ENCODE peak calls at places on chromosomes 7 and 10, in five cellular contexts. C, Y, T, Z and N are unnamed samples.

GRCh38 chr7:93442478-93443224 is 131.9 kb downstream of the CALCR start:
- DNase-seq in Z (peak; percentile 74), C (peak; percentile 81), Y (peak; percentile 1), T (peak; percentile 51), N (peak; percentile 60)

GRCh38 chr7:1693991-1694524 is 24.0 kb downstream of the ELFN1 start:
- DNase-seq in Y (peak; percentile 88), Z (no peak), C (peak; percentile 88), T (peak; percentile 6), N (peak; percentile 93)

GRCh38 chr10:47289921-47290320 is 10.1 kb upstream of the GDF10 start:
- DNase-seq in Z (no peak), Y (no peak), T (no peak), C (no peak), N (no peak)

GRCh38 chr7:19397917-19398316 is 252.7 kb upstream of the FERD3L start:
- DNase-seq in Z (no peak), T (no peak), C (no peak), Y (no peak), N (no peak)

GRCh38 chr10:133061296-133062038 is 26.3 kb upstream of the ADGRA1 start:
- DNase-seq in Z (no peak), Y (no peak), C (no peak), T (no peak), N (no peak)

GRCh38 chr7:40306596-40306995 is 171.8 kb downstream of the SUGCT start:
- DNase-seq in Z (no peak), Y (no peak), C (no peak), T (peak; percentile 41), N (no peak)

GRCh38 chr7:35691827-35692307 is 3.1 kb downstream of the HERPUD2 start:
- DNase-seq in T (peak; percentile 62), Y (no peak), C (no peak), Z (no peak), N (no peak)

GRCh38 chr7:42502022-42502421 is 265.0 kb upstream of the GLI3 start:
- DNase-seq in Y (no peak), Z (no peak), T (peak; percentile 49), C (no peak), N (no peak)

GRCh38 chr10:14454629-14455028 is 123.9 kb upstream of the FRMD4A start:
- DNase-seq in C (no peak), T (no peak), Y (no peak), Z (no peak), N (peak; percentile 44)

GRCh38 chr7:108528183-108528712 is 2.3 kb upstream of the PNPLA8 start:
- DNase-seq in Y (no peak), Z (peak; percentile 68), T (no peak), C (no peak), N (no peak)

GRCh38 chr10:79132681-79133381 is 64.1 kb downstream of the ZMIZ1 start:
- DNase-seq in Y (no peak), Z (no peak), C (no peak), T (peak; percentile 18), N (no peak)

GRCh38 chr7:31076051-31076450 is 23.9 kb downstream of the ADCYAP1R1 start:
- DNase-seq in T (no peak), Z (no peak), C (no peak), Y (no peak), N (no peak)

GRCh38 chr7:73522081-73522818 is at the start of gene BAZ1B:
- DNase-seq in Z (peak; percentile 98), C (peak; percentile 98), T (peak; percentile 98), Y (peak; percentile 97), N (peak; percentile 98)
- H2BK5ac ChIP-seq in Z (peak within 1 kb of the TSS; percentile 92), C (peak within 1 kb of the TSS; percentile 93), T (peak within 1 kb of the TSS; percentile 92), Y (peak within 1 kb of the TSS; percentile 93), N (peak within 1 kb of the TSS; percentile 49)

GRCh38 chr7:13850185-13850752 is 139.2 kb downstream of the ETV1 start:
- DNase-seq in C (no peak), Y (no peak), Z (peak; percentile 1), T (peak; percentile 98), N (no peak)
- H2BK12ac ChIP-seq in C (no peak overlapping the region), Y (no peak overlapping the region), Z (no peak overlapping the region), T (peak overlapping the region; percentile 90), N (no peak overlapping the region)

DNA sequence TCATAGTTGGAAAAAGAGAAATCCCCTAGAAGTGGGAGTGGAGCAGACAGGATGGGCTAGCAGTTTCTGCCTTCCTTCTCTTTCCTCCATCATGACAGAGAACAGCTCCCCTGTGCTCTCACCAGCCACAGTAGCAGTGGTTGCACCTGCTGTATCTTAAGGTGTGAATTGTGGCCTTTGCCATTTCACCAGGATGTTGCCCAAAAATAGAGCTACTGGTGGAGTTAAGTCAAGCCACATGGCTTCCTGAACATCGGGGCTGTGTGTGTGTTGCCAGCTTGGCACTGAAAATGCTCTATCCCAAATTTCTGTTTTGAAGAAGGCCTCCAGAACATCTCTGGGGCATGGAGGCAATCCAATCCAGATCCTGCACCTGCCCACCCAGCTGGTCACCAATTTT is 348.7 kb downstream of the EXOC4 start:
- DNase-seq in Z (no peak), C (no peak), Y (no peak), T (no peak), N (no peak)
- H2AK5ac ChIP-seq in Z (no peak overlapping the region), C (no peak overlapping the region), Y (no peak overlapping the region), T (no peak overlapping the region), N (no peak overlapping the region)

GRCh38 chr7:22990588-22990949 is 23.4 kb downstream of the HYCC1 start:
- DNase-seq in T (peak; percentile 83), Z (no peak), C (no peak), Y (no peak), N (no peak)
- H2BK5ac ChIP-seq in T (no peak overlapping the region), Z (no peak overlapping the region), C (no peak overlapping the region), Y (no peak overlapping the region), N (no peak overlapping the region)

DNA sequence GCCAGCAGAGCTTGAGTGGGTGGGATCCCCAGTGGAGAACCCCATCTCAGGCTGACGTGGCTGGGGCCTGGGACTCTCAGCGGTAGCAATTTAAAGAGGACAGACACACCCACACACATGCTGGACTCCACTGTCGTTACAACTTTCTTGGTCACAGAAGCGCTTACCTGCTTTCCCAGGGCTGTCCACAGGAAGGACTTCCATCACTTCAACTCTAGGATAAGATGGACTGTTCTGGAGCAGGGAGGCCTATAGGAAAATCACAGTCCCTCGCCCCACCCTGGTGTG is 6.4 kb downstream of the UNC5B start:
- DNase-seq in Z (no peak), C (no peak), Y (no peak), T (no peak), N (no peak)
- H2BK12ac ChIP-seq in Z (peak overlapping the region; percentile 33), C (peak overlapping the region; percentile 41), Y (no peak overlapping the region), T (no peak overlapping the region), N (no peak overlapping the region)

DNA sequence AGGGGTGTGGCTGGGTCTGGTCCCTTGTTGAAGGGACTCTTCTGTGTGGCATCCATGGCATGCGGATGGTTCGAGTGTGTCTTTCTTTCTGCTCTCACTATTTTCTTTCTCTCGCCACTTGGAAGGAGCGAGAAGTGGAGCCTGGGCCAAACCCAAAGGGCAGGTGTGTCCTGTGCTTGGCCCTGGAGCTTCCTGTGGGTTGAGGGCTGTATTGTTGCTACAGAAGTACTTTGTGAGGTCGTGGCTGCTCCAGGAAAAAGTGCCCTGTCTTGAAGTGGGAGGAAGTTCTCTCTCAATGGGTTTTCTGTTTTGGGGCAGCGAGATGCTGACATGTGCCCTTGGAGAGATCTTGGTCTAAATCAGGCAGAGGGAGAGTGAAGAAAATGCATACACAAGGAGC is 72.0 kb downstream of the DOCK1 start:
- DNase-seq in Z (no peak), T (no peak), Y (no peak), C (no peak), N (no peak)
- H2AK5ac ChIP-seq in Z (no peak overlapping the region), T (no peak overlapping the region), Y (no peak overlapping the region), C (no peak overlapping the region), N (no peak overlapping the region)

DNA sequence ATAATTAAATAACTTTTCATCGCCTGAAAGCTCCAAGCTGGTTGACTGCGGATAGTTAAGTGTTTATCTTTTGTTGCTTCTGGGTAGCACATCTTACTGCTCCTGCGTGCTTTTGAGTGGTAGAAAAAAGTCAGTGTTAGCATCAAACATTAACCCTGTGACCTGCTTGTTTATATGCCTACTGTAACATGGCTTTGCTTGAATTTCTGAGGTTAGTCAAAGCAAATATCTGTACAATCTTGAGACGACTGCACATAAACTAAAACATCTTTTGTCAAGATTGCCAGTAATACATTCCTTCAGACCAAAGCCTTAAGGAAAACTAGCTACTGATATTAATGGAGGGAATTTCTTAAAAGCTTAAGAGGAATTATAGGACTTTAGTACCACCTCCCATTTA is 163.6 kb downstream of the BAMBI start:
- DNase-seq in Y (no peak), Z (no peak), T (peak; percentile 91), C (no peak), N (no peak)
- H2BK5ac ChIP-seq in Y (no peak overlapping the region), Z (no peak overlapping the region), T (no peak overlapping the region), C (no peak overlapping the region), N (no peak overlapping the region)

GRCh38 chr10:23199768-23200511 is 7.8 kb downstream of the PTF1A start:
- DNase-seq in T (no peak), Y (no peak), Z (no peak), C (peak; percentile 77), N (peak; percentile 57)

GRCh38 chr10:23200997-23201652 is 9.0 kb downstream of the PTF1A start:
- DNase-seq in C (no peak), Z (no peak), Y (no peak), T (no peak), N (no peak)

GRCh38 chr10:23198940-23199767 is 7.0 kb downstream of the PTF1A start:
- DNase-seq in Y (no peak), T (peak; percentile 24), Z (peak; percentile 0), C (peak; percentile 89), N (peak; percentile 76)

GRCh38 chr10:23201837-23202236 is 9.7 kb downstream of the PTF1A start:
- DNase-seq in Y (no peak), C (no peak), Z (no peak), T (no peak), N (no peak)

DNA sequence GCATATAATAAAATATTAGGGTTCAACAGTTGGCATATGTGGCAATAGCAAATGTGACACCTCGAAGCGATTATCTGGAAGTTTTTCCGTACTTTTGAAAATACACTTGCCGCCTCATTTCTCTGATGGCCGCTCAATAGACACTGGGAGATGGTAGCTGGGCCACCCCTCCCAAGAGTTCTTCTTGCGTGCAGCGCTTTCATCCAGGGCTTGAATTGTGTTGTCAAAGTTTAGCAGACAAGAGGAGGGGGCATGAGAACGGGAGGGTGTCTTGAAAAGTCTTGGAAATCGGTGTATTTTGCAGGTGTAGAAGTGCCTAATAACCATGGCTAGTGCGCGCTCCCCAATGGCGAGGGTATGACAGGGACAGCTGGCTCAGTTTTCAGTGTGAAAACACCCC is 8.5 kb downstream of the PTF1A start:
- DNase-seq in Y (no peak), Z (no peak), T (no peak), C (no peak), N (no peak)
- H2BK12ac ChIP-seq in Y (no peak overlapping the region), Z (no peak overlapping the region), T (no peak overlapping the region), C (peak overlapping the region; percentile 30), N (no peak overlapping the region)

DNA sequence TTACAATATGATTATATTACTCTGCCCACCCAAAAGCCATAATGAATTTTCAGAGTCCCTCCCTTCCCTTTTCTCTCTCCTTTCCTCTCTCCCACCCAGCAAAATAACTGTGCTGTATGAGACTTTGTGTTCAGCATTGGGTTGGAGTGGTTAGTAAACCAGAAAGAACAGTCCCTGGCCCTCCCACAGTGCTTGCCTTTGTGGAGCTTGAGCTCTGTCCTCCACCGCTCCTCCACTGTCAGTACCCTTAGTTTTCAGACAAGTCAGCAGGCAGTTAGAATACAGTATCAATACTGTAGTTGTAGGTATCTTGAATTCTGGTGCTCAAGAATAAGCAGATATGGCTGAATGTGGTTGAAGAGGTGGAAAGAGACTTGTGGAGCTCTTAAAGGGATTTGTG is 92.7 kb downstream of the CDK14 start:
- DNase-seq in Y (no peak), T (no peak), C (no peak), Z (no peak), N (no peak)
- H2AK5ac ChIP-seq in Y (no peak overlapping the region), T (peak overlapping the region; percentile 63), C (no peak overlapping the region), Z (no peak overlapping the region), N (no peak overlapping the region)